ENCODE peak calls at places on chromosomes 3 and 15, in four cellular contexts. M is HepG2, K is WTC11, C is GM12878. R is an unnamed sample.

GRCh38 chr3:62614527-62614926 is 241.2 kb upstream of the FEZF2 start:
- DNase-seq in M (no peak), K (no peak), C (no peak), R (no peak)

GRCh38 chr3:66495633-66496032 is 5.2 kb downstream of the LRIG1 start:
- DNase-seq in M (no peak), K (peak; percentile 54), C (no peak), R (no peak)

GRCh38 chr3:43248194-43248593 is 38.1 kb upstream of the SNRK start:
- DNase-seq in M (no peak), K (no peak), C (no peak), R (no peak)

GRCh38 chr15:78007211-78007956 is 70.1 kb downstream of the TBC1D2B start:
- DNase-seq in M (no peak), K (no peak), C (no peak), R (no peak)

GRCh38 chr15:58178668-58179067 is 40.5 kb downstream of the AQP9 start:
- DNase-seq in M (no peak), K (no peak), C (no peak), R (no peak)

GRCh38 chr15:67370206-67370954 is 115.8 kb downstream of the IQCH start:
- DNase-seq in M (no peak), K (no peak), C (no peak), R (peak; percentile 15)

GRCh38 chr15:69417581-69417980 is 3.4 kb downstream of the KIF23 start:
- DNase-seq in M (no peak), K (no peak), C (no peak), R (no peak)

GRCh38 chr3:15933439-15934144 is 135.8 kb upstream of the ANKRD28 start:
- DNase-seq in M (no peak), K (no peak), C (no peak), R (no peak)

GRCh38 chr3:3798641-3799113 is 554 bp upstream of the LRRN1 start:
- DNase-seq in M (no peak), K (peak; percentile 67), C (no peak), R (no peak)

GRCh38 chr3:35864871-35865270 is 225.5 kb downstream of the ARPP21 start:
- DNase-seq in M (no peak), K (no peak), C (no peak), R (no peak)

GRCh38 chr15:21262851-21263400 is 177.4 kb downstream of the POTEB3 start:
- DNase-seq in M (no peak), K (no peak), C (no peak), R (no peak)

GRCh38 chr3:100297784-100298183 is 36.8 kb upstream of the NIT2 start:
- DNase-seq in M (no peak), K (no peak), C (no peak), R (no peak)

GRCh38 chr15:67067930-67068542 is 2.6 kb downstream of the SMAD3 start:
- DNase-seq in M (no peak), K (no peak), C (no peak), R (peak; percentile 45)

GRCh38 chr15:83306561-83306960 is 22.1 kb upstream of the BNC1 start:
- DNase-seq in M (no peak), K (no peak), C (no peak), R (no peak)

GRCh38 chr15:44763848-44764247 is 27.5 kb downstream of the TRIM69 start:
- DNase-seq in M (no peak), K (no peak), C (no peak), R (no peak)

GRCh38 chr3:143216709-143217182 is 97.2 kb downstream of the CHST2 start:
- DNase-seq in M (no peak), K (no peak), C (no peak), R (no peak)

GRCh38 chr3:136840252-136840651 is 21.3 kb downstream of the SLC35G2 start:
- DNase-seq in M (no peak), K (no peak), C (no peak), R (no peak)

GRCh38 chr15:101049856-101050646 is 130.9 kb downstream of the LRRK1 start:
- DNase-seq in M (no peak), K (no peak), C (no peak), R (no peak)

GRCh38 chr3:64084640-64085039 is 61.3 kb upstream of the PSMD6 start:
- DNase-seq in M (peak; percentile 24), K (no peak), C (no peak), R (no peak)

GRCh38 chr15:63833246-63833696 is 477 bp downstream of the HERC1 start:
- DNase-seq in M (no peak), K (peak; percentile 50), C (no peak), R (peak; percentile 64)

GRCh38 chr3:125556314-125556713 is 36.3 kb upstream of the SNX4 start:
- DNase-seq in M (no peak), K (no peak), C (no peak), R (no peak)

GRCh38 chr3:65573548-65574116 is 465.1 kb downstream of the MAGI1 start:
- DNase-seq in M (no peak), K (no peak), C (no peak), R (no peak)

GRCh38 chr3:31402118-31402517 is 130.6 kb upstream of the STT3B start:
- DNase-seq in M (no peak), K (no peak), C (no peak), R (no peak)

GRCh38 chr3:168162172-168162571 is 66.4 kb upstream of the GOLIM4 start:
- DNase-seq in M (no peak), K (no peak), C (no peak), R (no peak)

GRCh38 chr15:27796405-27797085 is 302.6 kb downstream of the OCA2 start:
- DNase-seq in M (no peak), K (no peak), C (no peak), R (no peak)

GRCh38 chr3:119643528-119643927 is 16.9 kb downstream of the POPDC2 start:
- DNase-seq in M (no peak), K (no peak), C (no peak), R (no peak)

DNA sequence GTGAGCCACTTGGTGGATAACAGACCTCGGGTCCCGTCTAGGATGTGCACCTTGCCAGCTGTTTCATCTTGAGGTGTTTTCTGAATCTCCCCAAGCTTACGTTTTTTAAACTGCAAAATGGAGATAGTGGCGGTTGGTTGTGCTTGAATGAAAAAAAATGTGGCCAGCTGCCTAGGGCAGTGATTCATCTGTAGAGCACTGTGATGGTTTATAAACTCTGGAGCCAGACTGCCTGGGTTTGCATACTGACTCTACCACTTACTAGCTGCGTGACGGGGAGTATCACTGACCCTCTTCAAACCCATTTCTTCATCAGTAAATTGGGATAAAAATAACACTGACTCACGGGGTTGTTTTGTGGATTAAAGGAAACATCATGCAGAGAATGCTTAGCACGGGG is 159.1 kb downstream of the CHL1 start:
- DNase-seq in M (no peak), K (no peak), C (no peak), R (no peak)
- TF ChIP-seq CREM in M (no peak), K (no peak), C (no peak), R (no peak)

DNA sequence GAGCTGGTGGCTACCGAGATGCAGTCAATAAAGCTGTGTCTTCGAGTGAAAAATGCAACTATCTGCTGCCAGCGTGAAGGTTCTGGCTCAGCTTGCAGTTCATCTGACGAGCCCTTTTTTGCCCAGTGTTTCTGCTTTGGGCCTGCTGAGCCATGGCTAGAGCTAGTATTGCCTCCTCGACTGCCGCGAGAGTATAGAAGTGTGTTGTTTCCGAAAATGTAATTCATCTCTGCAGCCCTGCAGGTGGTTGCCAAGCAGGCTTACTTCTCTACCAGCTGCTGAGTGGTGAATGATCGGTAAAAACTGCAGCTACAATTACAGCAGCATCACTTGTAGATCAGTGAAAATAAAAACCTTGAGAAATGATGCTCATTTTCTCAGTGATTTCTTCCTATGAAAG is 114.8 kb downstream of the DLG1 start:
- DNase-seq in M (no peak), K (no peak), C (no peak), R (no peak)
- TF ChIP-seq CREM in M (no peak), K (no peak), C (no peak), R (no peak)

GRCh38 chr3:150235799-150236198 is 172.3 kb upstream of the TSC22D2 start:
- DNase-seq in M (no peak), K (no peak), C (no peak), R (no peak)

GRCh38 chr3:150230037-150230436 is 178.1 kb upstream of the TSC22D2 start:
- DNase-seq in M (no peak), K (no peak), C (no peak), R (no peak)

GRCh38 chr3:150236683-150237082 is 171.4 kb upstream of the TSC22D2 start:
- DNase-seq in M (no peak), K (no peak), C (no peak), R (no peak)

GRCh38 chr3:150237490-150237889 is 170.6 kb upstream of the TSC22D2 start:
- DNase-seq in M (no peak), K (no peak), C (no peak), R (no peak)

GRCh38 chr3:150232992-150233451 is 175.1 kb upstream of the TSC22D2 start:
- DNase-seq in M (no peak), K (no peak), C (no peak), R (no peak)
- TF ChIP-seq CREM in M (no peak), K (no peak), C (no peak), R (no peak)

GRCh38 chr15:76787273-76787672 is 117.9 kb downstream of the SCAPER start:
- DNase-seq in M (no peak), K (no peak), C (no peak), R (no peak)

GRCh38 chr15:76795217-76795616 is 109.9 kb downstream of the SCAPER start:
- DNase-seq in M (no peak), K (no peak), C (no peak), R (no peak)

DNA sequence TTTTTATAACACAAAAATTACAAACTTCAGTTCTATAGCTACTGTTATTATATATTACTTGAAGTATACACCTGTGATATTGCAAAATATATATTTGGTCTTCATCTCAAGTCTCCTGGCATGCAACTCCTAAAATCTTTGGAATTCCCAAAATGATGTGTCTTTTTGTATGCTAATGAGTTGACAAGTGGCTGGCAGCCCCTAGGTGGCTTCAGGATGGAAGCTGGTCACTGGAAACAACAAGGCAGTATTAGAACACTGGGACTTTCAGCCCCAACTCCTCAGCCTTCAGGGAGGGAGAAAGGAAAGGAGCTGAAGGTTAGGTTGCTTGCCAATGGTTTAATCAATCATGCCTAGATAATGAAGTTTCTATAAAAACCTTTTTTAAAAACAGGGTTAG is 112.0 kb downstream of the SCAPER start:
- DNase-seq in M (no peak), K (no peak), C (no peak), R (no peak)
- TF ChIP-seq CREM in M (no peak), K (no peak), C (no peak), R (no peak)

GRCh38 chr15:75928680-75929608 is 25.3 kb downstream of the FBXO22 start:
- DNase-seq in M (peak; percentile 20), K (peak; percentile 66), C (no peak), R (peak; percentile 38)

GRCh38 chr15:75930866-75931265 is 27.2 kb downstream of the FBXO22 start:
- DNase-seq in M (no peak), K (no peak), C (no peak), R (no peak)

GRCh38 chr15:75927601-75928000 is 23.9 kb downstream of the FBXO22 start:
- DNase-seq in M (no peak), K (no peak), C (no peak), R (no peak)

GRCh38 chr15:75925440-75925839 is 21.8 kb downstream of the FBXO22 start:
- DNase-seq in M (no peak), K (no peak), C (no peak), R (no peak)

GRCh38 chr15:75929799-75930565 is 26.3 kb downstream of the FBXO22 start:
- DNase-seq in M (no peak), K (no peak), C (no peak), R (no peak)
- TF ChIP-seq CREM in M (no peak), K (no peak), C (no peak), R (no peak)

R was measured in K562.